ENCODE peak calls at places on chromosomes 1 and 21, in nine cellular contexts. A is HCT116, J is body of pancreas, G is GM23338, U is ascending aorta, R is IMR-90, H is heart right ventricle, Y is adrenal gland, F is cardiac muscle cell. O is an unnamed sample.
A peak's percentile ranks its signal among the peaks of the same experiment; 100 is the strongest.

GRCh38 chr1:100036718-100037664 is 67.2 kb downstream of the SLC35A3 start:
- DNase-seq in U (no peak), F (peak; percentile 55), A (no peak), R (peak; percentile 58), G (peak; percentile 14), Y (no peak), H (no peak), J (no peak), O (no peak)

GRCh38 chr1:26412180-26412840 is 1.7 kb downstream of the LIN28A start:
- DNase-seq in G (peak; percentile 97), J (no peak), R (no peak), F (no peak), A (no peak), H (no peak), U (no peak), Y (no peak), O (no peak)

GRCh38 chr1:238649200-238649599 is 737.2 kb upstream of the CHRM3 start:
- DNase-seq in F (no peak), J (no peak), H (no peak), A (no peak), U (no peak), R (no peak), Y (no peak), G (peak; percentile 5), O (no peak)

GRCh38 chr1:27968692-27969091 is 8.9 kb downstream of the XKR8 start:
- DNase-seq in Y (no peak), G (no peak), A (peak; percentile 75), U (no peak), F (peak; percentile 72), R (peak; percentile 94), J (no peak), H (no peak), O (peak; percentile 56)

GRCh38 chr1:238401138-238401537 is 510.4 kb upstream of the ZP4 start:
- DNase-seq in U (no peak), G (no peak), F (no peak), J (no peak), A (no peak), H (no peak), Y (no peak), R (no peak), O (no peak)

GRCh38 chr1:20158358-20159070 is 19.4 kb downstream of the PLA2G2F start:
- DNase-seq in J (no peak), G (no peak), Y (no peak), H (no peak), R (no peak), A (no peak), U (no peak), F (no peak), O (no peak)

GRCh38 chr1:55362558-55362957 is 147.4 kb upstream of the USP24 start:
- DNase-seq in F (peak; percentile 65), A (no peak), H (no peak), J (no peak), U (no peak), R (peak; percentile 85), Y (no peak), G (no peak), O (peak; percentile 21)

GRCh38 chr1:244735404-244735803 is 82.5 kb downstream of the DESI2 start:
- DNase-seq in J (no peak), R (peak; percentile 20), Y (no peak), U (no peak), F (no peak), H (no peak), G (peak; percentile 34), A (no peak), O (no peak)

GRCh38 chr1:208601569-208601968 is 357.4 kb upstream of the PLXNA2 start:
- DNase-seq in J (no peak), U (no peak), G (no peak), A (no peak), Y (no peak), F (peak; percentile 46), R (no peak), H (no peak), O (no peak)

GRCh38 chr1:1434131-1434811 is 1.2 kb upstream of the VWA1 start:
- DNase-seq in F (peak; percentile 72), R (no peak), A (no peak), H (peak; percentile 73), U (no peak), Y (peak; percentile 71), G (peak; percentile 72), J (peak; percentile 56), O (no peak)

GRCh38 chr21:38619865-38620513 is 121.7 kb upstream of the ERG start:
- DNase-seq in F (peak; percentile 91), A (no peak), J (no peak), R (no peak), U (no peak), Y (no peak), G (no peak), H (peak; percentile 50), O (no peak)

GRCh38 chr1:118304722-118305344 is 119.8 kb upstream of the SPAG17 start:
- DNase-seq in G (peak; percentile 77), Y (no peak), H (no peak), F (peak; percentile 26), R (no peak), J (no peak), A (no peak), U (no peak), O (no peak)

GRCh38 chr21:29148535-29148934 is 18.1 kb downstream of the MAP3K7CL start:
- DNase-seq in G (no peak), H (no peak), A (no peak), J (no peak), F (peak; percentile 54), R (peak; percentile 64), Y (no peak), U (no peak), O (no peak)

GRCh38 chr1:209416009-209416408 is 167.5 kb upstream of the CAMK1G start:
- DNase-seq in R (peak; percentile 85), H (no peak), A (no peak), F (no peak), U (no peak), Y (no peak), G (no peak), J (no peak), O (peak; percentile 100)

DNA sequence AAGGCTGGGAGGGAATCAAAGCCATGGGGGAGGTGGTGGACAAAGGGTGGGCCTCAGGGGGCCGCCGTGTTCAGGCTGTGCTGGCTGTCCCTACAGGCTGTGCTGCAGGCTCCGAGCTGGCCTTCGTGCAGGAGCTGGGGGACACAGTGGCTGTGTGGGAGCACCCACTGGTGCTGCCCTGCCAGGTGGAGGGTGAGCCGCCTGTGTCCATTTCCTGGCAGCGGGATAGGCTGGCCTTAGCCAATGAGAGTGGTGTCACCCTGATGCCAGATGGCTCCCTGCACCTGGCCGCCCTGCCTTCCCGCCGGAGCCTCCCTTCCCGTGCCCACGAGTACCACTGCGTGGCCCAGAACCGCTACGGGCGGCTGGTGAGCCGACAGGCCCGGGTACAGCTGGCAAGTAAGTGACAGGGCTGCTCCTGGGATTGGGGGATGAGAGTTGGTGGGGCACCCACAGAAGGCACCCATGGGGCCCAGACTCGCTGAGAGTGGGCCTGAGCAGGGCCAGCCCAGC is 20.2 kb downstream of the SLC27A3 start:
- DNase-seq in R (no peak), U (no peak), A (no peak), G (no peak), Y (peak; percentile 46), J (peak; percentile 11), F (no peak), H (no peak), O (no peak)
- TF ChIP-seq CTCF in R (no peak), U (no peak), A (no peak), G (no peak), Y (no peak), J (no peak), F (no peak), H (no peak), O (no peak)

GRCh38 chr21:36040389-36040788 is 19.9 kb downstream of the SETD4 start:
- DNase-seq in F (no peak), R (no peak), J (no peak), G (no peak), H (no peak), U (no peak), Y (no peak), A (no peak), O (no peak)

GRCh38 chr21:36041910-36042309 is 18.4 kb downstream of the SETD4 start:
- DNase-seq in J (no peak), R (no peak), G (no peak), A (no peak), Y (no peak), U (no peak), H (no peak), F (no peak), O (no peak)

GRCh38 chr21:36047139-36047538 is 13.2 kb downstream of the SETD4 start:
- DNase-seq in Y (no peak), A (no peak), G (no peak), F (no peak), H (no peak), R (no peak), J (no peak), U (no peak), O (no peak)

GRCh38 chr21:36045993-36046392 is 14.3 kb downstream of the SETD4 start:
- DNase-seq in Y (peak; percentile 21), A (no peak), R (peak; percentile 11), U (no peak), F (no peak), H (no peak), G (no peak), J (no peak), O (no peak)

DNA sequence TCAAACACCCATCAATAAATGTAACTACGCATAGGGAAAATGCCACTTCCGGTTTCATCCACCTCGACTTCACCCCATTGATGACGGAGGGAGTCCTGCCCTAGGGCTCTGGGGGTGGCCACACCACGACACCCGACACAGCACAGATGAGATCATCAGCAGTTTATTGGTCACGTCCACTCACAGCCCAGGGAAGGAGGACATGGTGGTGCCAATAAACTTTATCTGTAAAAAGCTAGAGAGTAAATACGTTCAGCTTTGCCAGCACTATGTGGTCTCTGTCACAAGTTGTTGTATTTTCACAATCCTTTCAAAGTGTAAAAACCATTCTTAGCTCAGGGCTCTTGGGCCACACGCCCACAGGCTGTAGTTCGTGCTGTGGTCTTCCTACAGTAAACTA is 16.3 kb downstream of the SETD4 start:
- DNase-seq in J (no peak), U (no peak), Y (peak; percentile 20), A (no peak), F (no peak), H (no peak), G (no peak), R (no peak), O (no peak)
- H3K36me3 ChIP-seq in J (peaks cover 33% of the 10 kb centered on the region), U (peaks cover 44% of the 10 kb centered on the region), Y (no peaks in the 10 kb centered on the region), A (peaks cover 30% of the 10 kb centered on the region), F (peaks cover 43% of the 10 kb centered on the region), H (peaks cover 5% of the 10 kb centered on the region), G (peaks cover 58% of the 10 kb centered on the region), R (peaks cover 46% of the 10 kb centered on the region), O (peaks cover 1% of the 10 kb centered on the region)

GRCh38 chr1:210558302-210558701 is 229.6 kb downstream of the HHAT start:
- DNase-seq in U (no peak), A (no peak), G (no peak), H (peak; percentile 60), R (peak; percentile 4), J (peak; percentile 49), F (peak; percentile 46), Y (peak; percentile 78), O (no peak)
- TF ChIP-seq CTCF in U (no peak), A (no peak), G (no peak), H (no peak), R (no peak), J (no peak), F (no peak), Y (no peak), O (no peak)

DNA sequence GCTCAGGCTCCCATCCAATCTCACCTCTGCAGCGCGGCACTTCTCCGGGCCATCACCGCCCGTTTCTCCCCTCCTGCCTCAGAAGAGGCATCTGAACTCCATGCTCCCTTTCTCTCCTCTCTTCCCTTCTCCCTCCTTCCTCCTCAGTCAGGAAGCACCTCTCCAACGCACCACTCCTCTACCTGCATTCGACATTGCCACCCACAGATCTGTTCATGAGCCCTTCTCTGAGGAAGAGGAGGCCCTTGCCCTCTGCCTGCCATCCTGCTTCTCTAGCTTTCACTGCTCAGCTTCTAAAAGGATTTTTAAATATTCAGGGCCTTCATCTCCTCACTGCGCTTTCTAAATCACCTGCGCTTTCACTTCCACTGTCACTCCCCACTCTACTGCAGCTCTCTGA is 120.0 kb downstream of the KIAA0319L start:
- DNase-seq in R (no peak), A (no peak), U (no peak), H (no peak), F (no peak), Y (no peak), J (no peak), G (no peak), O (no peak)
- H3K36me3 ChIP-seq in R (peaks cover 72% of the 10 kb centered on the region), A (no peaks in the 10 kb centered on the region), U (peaks cover 55% of the 10 kb centered on the region), H (no peaks in the 10 kb centered on the region), F (peaks cover 23% of the 10 kb centered on the region), Y (no peaks in the 10 kb centered on the region), J (peaks cover 47% of the 10 kb centered on the region), G (peaks cover 11% of the 10 kb centered on the region), O (peaks cover 1% of the 10 kb centered on the region)

O was measured in kidney epithelial cell.